ENCODE peak calls at places on chromosomes 11 and 22, in ten cellular contexts. H, J, M, V, F, X, K, O, W and D are unnamed samples.

GRCh38 chr22:38956551-38956950 is 858 bp upstream of the APOBEC3A start:
- DNase-seq in H (no peak), J (no peak), M (no peak), V (no peak), F (no peak), X (no peak), K (no peak), O (no peak), W (no peak), D (no peak)

GRCh38 chr11:130613396-130613795 is 165.0 kb downstream of the ADAMTS15 start:
- DNase-seq in H (no peak), J (no peak), M (no peak), V (no peak), F (no peak), X (no peak), K (no peak), O (no peak), W (no peak), D (no peak)

GRCh38 chr11:2256293-2256913 is 14.0 kb downstream of the ASCL2 start:
- DNase-seq in H (no peak), J (no peak), M (peak), V (no peak), F (no peak), X (no peak), K (no peak), O (no peak), W (no peak), D (no peak)

GRCh38 chr11:114822038-114822437 is 143.7 kb downstream of the NXPE2 start:
- DNase-seq in H (no peak), J (no peak), M (no peak), V (no peak), F (no peak), X (no peak), K (no peak), O (no peak), W (no peak), D (no peak)

GRCh38 chr11:58770627-58771457 is 39.1 kb upstream of the GLYAT start:
- DNase-seq in H (no peak), J (no peak), M (peak), V (peak), F (no peak), X (no peak), K (peak), O (peak), W (no peak), D (peak)

GRCh38 chr11:15371533-15371932 is 256.8 kb downstream of the INSC start:
- DNase-seq in H (no peak), J (no peak), M (no peak), V (no peak), F (no peak), X (no peak), K (no peak), O (no peak), W (no peak), D (no peak)

GRCh38 chr11:125990244-125990643 is 44.4 kb downstream of the VSIG10L2 start:
- DNase-seq in H (peak), J (peak), M (no peak), V (peak), F (peak), X (no peak), K (no peak), O (peak), W (no peak), D (peak)

GRCh38 chr11:12120031-12121008 is 9.9 kb downstream of the MICAL2 start:
- DNase-seq in H (no peak), J (no peak), M (no peak), V (no peak), F (no peak), X (no peak), K (no peak), O (peak), W (peak), D (no peak)

GRCh38 chr11:113022267-113022666 is 61.0 kb downstream of the NCAM1 start:
- DNase-seq in H (no peak), J (no peak), M (no peak), V (no peak), F (no peak), X (no peak), K (no peak), O (no peak), W (no peak), D (no peak)

GRCh38 chr11:122709042-122709760 is 53.7 kb downstream of the UBASH3B start:
- DNase-seq in H (no peak), J (peak), M (no peak), V (peak), F (no peak), X (no peak), K (no peak), O (peak), W (no peak), D (no peak)

GRCh38 chr11:58573451-58574104 is 2.1 kb downstream of the LPXN start:
- DNase-seq in H (peak), J (peak), M (no peak), V (peak), F (peak), X (no peak), K (no peak), O (peak), W (no peak), D (peak)

GRCh38 chr11:68841718-68842426 is at the start of gene CPT1A:
- DNase-seq in H (no peak), J (peak), M (no peak), V (peak), F (peak), X (peak), K (no peak), O (peak), W (peak), D (no peak)

GRCh38 chr11:110200241-110200640 is 96.2 kb downstream of the RDX start:
- DNase-seq in H (no peak), J (peak), M (no peak), V (peak), F (no peak), X (no peak), K (no peak), O (peak), W (no peak), D (no peak)

GRCh38 chr11:56876621-56877312 is 111.9 kb upstream of the OR5AK2 start:
- DNase-seq in H (no peak), J (peak), M (no peak), V (peak), F (no peak), X (no peak), K (no peak), O (peak), W (no peak), D (no peak)

GRCh38 chr11:46210133-46210636 is 67.3 kb upstream of the CREB3L1 start:
- DNase-seq in H (no peak), J (peak), M (no peak), V (peak), F (no peak), X (no peak), K (peak), O (peak), W (no peak), D (peak)

GRCh38 chr22:50612715-50613221 is 12.2 kb downstream of the MAPK8IP2 start:
- DNase-seq in H (no peak), J (no peak), M (no peak), V (no peak), F (no peak), X (no peak), K (no peak), O (no peak), W (peak), D (no peak)

GRCh38 chr11:14905104-14906033 is 13.3 kb upstream of the CYP2R1 start:
- DNase-seq in H (no peak), J (peak), M (no peak), V (no peak), F (peak), X (peak), K (no peak), O (peak), W (peak), D (no peak)

GRCh38 chr22:20128902-20129746 is 2.5 kb upstream of the ZDHHC8 start:
- DNase-seq in H (no peak), J (no peak), M (no peak), V (peak), F (no peak), X (no peak), K (no peak), O (peak), W (peak), D (no peak)

DNA sequence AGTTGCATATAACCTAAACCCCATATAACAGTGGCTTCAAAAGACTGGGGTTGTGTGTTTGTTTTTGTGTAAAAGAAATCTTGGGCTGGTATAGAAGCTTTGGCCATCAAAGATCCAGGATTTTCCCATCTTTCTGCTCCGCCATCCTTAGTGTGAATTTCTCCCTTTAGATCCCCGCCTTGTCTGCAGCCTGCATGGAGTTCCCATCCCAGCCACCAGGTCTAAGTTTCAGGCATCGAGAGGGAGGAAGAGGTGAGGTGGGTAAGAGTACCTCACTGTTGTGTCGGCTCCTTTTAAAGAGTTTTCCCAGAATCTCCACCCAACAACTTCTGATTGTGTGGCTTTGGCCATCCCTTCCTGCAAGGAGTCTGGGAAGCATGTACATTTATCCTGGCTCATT is 195.5 kb upstream of the SORL1-AS1 start:
- DNase-seq in H (no peak), J (no peak), M (no peak), V (no peak), F (no peak), X (no peak), K (no peak), O (no peak), W (no peak), D (no peak)
- TF ChIP-seq CTCF in H (peak), J (peak), M (peak), V (no peak), F (no peak), X (no peak), K (no peak), O (no peak), W (peak), D (no peak)

GRCh38 chr22:17370036-17370765 is 941 bp downstream of the CECR2 start:
- DNase-seq in H (no peak), J (no peak), M (no peak), V (no peak), F (no peak), X (peak), K (no peak), O (no peak), W (peak), D (no peak)
- H3K4me3 ChIP-seq in H (peak), J (peak), M (no peak), V (no peak), F (peak), X (peak), K (no peak), O (no peak), W (peak), D (no peak)

DNA sequence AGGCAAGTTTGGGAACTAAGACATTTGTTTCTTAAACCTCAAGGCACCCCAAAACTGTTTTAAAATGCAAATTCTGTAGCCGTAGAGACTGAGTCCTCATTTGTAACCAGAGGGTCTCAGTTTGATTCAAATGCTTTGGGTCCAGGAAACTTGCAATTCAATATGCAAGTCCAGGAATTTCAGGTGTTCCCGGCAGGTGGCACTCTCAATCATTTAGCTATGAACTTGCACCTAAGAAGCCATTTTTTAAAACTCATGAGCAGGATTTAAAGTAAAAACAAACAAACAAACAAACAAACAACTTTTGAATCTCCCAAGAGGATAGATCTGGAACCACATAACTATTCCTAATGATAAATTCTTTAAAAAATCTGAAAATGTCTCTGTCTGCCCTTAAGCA is 8.7 kb upstream of the ABTB2 start:
- DNase-seq in H (no peak), J (no peak), M (no peak), V (peak), F (no peak), X (no peak), K (no peak), O (no peak), W (no peak), D (no peak)
- TF ChIP-seq CTCF in H (peak), J (no peak), M (peak), V (peak), F (no peak), X (no peak), K (no peak), O (peak), W (peak), D (peak)

DNA sequence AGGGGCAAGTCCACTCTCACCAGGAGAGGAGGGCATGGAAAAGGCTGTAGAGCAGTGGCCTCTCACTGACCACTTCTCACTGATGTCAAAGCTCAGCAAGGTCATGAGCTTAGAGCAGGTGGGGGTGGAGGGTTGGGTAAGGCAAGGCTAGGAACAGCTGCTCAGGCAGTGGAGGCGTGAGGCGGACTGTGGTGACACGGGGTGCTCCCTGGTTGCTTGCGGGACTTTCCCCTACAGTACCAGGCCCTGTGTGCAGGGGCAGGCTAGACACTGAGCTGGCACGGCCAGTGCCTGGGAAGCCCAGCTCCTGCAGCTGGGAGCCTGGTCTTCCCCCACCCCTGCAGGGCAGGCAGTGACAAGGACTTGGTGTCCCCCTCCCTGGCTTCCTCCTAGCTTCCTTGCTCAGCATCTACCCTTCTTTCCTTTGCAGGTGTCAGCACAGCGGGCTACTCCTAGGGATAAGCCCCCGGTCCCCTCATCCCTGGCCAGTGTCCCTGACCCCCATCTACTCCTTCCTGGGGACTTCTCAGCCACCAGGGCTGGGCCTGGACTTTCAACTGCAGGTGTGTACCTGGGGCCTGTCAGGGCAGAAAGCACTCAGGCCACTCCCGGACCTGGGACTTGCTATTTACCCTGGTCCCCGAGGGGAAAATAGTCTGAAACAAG is 45.6 kb downstream of the PISD start:
- DNase-seq in H (no peak), J (no peak), M (no peak), V (no peak), F (no peak), X (peak), K (no peak), O (no peak), W (no peak), D (no peak)
- H3K4me3 ChIP-seq in H (no peak), J (no peak), M (no peak), V (no peak), F (no peak), X (no peak), K (no peak), O (no peak), W (no peak), D (no peak)

GRCh38 chr11:8786933-8787332 is 104.3 kb downstream of the RPL27A start:
- DNase-seq in H (no peak), J (no peak), M (no peak), V (no peak), F (no peak), X (no peak), K (no peak), O (no peak), W (no peak), D (no peak)
- TF ChIP-seq CTCF in H (peak), J (no peak), M (peak), V (no peak), F (peak), X (no peak), K (no peak), O (peak), W (no peak), D (peak)

GRCh38 chr11:10351435-10351767 is 46.5 kb downstream of the ADM start:
- DNase-seq in H (no peak), J (no peak), M (no peak), V (no peak), F (no peak), X (peak), K (no peak), O (no peak), W (no peak), D (no peak)
- H3K4me3 ChIP-seq in H (no peak), J (no peak), M (no peak), V (no peak), F (no peak), X (no peak), K (no peak), O (no peak), W (peak), D (no peak)

GRCh38 chr11:55707029-55707428 is 45.0 kb downstream of the OR4C6 start:
- DNase-seq in H (no peak), J (peak), M (no peak), V (peak), F (no peak), X (no peak), K (peak), O (peak), W (peak), D (no peak)
- TF ChIP-seq CTCF in H (no peak), J (peak), M (peak), V (peak), F (no peak), X (no peak), K (peak), O (peak), W (peak), D (peak)

GRCh38 chr11:4697583-4697982 is at the start of gene OR51E2:
- DNase-seq in H (peak), J (peak), M (no peak), V (no peak), F (no peak), X (no peak), K (no peak), O (peak), W (peak), D (no peak)
- H3K4me3 ChIP-seq in H (no peak), J (no peak), M (no peak), V (no peak), F (no peak), X (no peak), K (no peak), O (no peak), W (no peak), D (no peak)

DNA sequence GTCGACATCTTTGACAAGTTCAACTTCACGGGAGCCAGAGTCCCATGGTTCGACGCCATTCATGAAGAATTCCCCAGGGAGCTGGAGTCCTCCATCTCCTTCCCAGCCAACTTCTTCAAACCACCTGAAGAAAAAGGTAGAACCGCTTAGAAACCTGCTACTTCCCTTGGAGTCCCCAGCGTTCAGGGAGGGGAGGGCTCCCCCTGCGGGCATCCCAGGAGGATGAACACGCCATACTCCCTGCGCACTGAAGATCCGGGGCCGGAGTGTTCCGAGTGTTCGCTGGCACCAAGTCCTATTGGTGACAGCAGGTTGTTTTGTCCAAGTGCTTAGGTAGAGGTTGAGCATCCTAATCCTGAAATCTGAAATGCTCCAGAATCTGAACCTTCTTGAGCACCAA is 51.7 kb upstream of the PRODH start:
- DNase-seq in H (no peak), J (no peak), M (no peak), V (no peak), F (no peak), X (no peak), K (no peak), O (no peak), W (peak), D (no peak)
- TF ChIP-seq CTCF in H (peak), J (peak), M (peak), V (peak), F (no peak), X (no peak), K (peak), O (peak), W (peak), D (peak)

GRCh38 chr22:23218867-23219251 is 38.5 kb downstream of the BCR start:
- DNase-seq in H (no peak), J (peak), M (no peak), V (no peak), F (no peak), X (peak), K (no peak), O (peak), W (peak), D (no peak)

GRCh38 chr22:23219317-23219716 is 39.0 kb downstream of the BCR start:
- DNase-seq in H (no peak), J (no peak), M (no peak), V (no peak), F (no peak), X (no peak), K (no peak), O (no peak), W (no peak), D (no peak)

GRCh38 chr22:23219787-23220484 is 39.6 kb downstream of the BCR start:
- DNase-seq in H (no peak), J (peak), M (no peak), V (peak), F (no peak), X (no peak), K (no peak), O (peak), W (no peak), D (no peak)

GRCh38 chr22:23217171-23218052 is 37.1 kb downstream of the BCR start:
- DNase-seq in H (no peak), J (no peak), M (no peak), V (no peak), F (no peak), X (no peak), K (no peak), O (no peak), W (no peak), D (no peak)

GRCh38 chr22:23218053-23218866 is 38.0 kb downstream of the BCR start:
- DNase-seq in H (no peak), J (no peak), M (no peak), V (no peak), F (no peak), X (no peak), K (no peak), O (no peak), W (no peak), D (no peak)
- H3K4me3 ChIP-seq in H (no peak), J (no peak), M (no peak), V (no peak), F (no peak), X (no peak), K (no peak), O (no peak), W (no peak), D (no peak)